ENCODE peak calls at places on chromosomes 1 and 21, in nine cellular contexts. X, C, O, D, B, M, Z, Q and E are unnamed samples.

GRCh38 chr1:220213381-220213983 is 58.8 kb downstream of the RAB3GAP2 start:
- DNase-seq in X (no peak), C (no peak), O (no peak), D (no peak), B (no peak), M (no peak), Z (no peak), Q (no peak), E (no peak)

GRCh38 chr1:16145030-16145987 is 10.6 kb downstream of the EPHA2 start:
- DNase-seq in X (no peak), C (peak), O (peak), D (peak), B (peak), M (peak), Z (peak), Q (peak), E (peak)

GRCh38 chr1:227450489-227450888 is 112.9 kb upstream of the ZNF678 start:
- DNase-seq in X (no peak), C (no peak), O (no peak), D (no peak), B (no peak), M (no peak), Z (no peak), Q (no peak), E (no peak)

GRCh38 chr1:44031051-44031899 is at the start of gene SLC6A9:
- DNase-seq in X (peak), C (no peak), O (peak), D (peak), B (peak), M (peak), Z (peak), Q (peak), E (peak)

GRCh38 chr1:147598631-147599361 is 57.5 kb downstream of the BCL9 start:
- DNase-seq in X (peak), C (peak), O (peak), D (peak), B (no peak), M (no peak), Z (peak), Q (no peak), E (no peak)

GRCh38 chr1:110964400-110964903 is 730 bp upstream of the LRIF1 start:
- DNase-seq in X (no peak), C (no peak), O (no peak), D (no peak), B (no peak), M (no peak), Z (no peak), Q (no peak), E (no peak)

GRCh38 chr1:91742848-91743292 is 143.1 kb downstream of the TGFBR3 start:
- DNase-seq in X (no peak), C (no peak), O (peak), D (no peak), B (no peak), M (no peak), Z (no peak), Q (no peak), E (no peak)

GRCh38 chr1:31548899-31549806 is 27.2 kb upstream of the TINAGL1 start:
- DNase-seq in X (peak), C (peak), O (peak), D (peak), B (peak), M (peak), Z (peak), Q (peak), E (peak)

GRCh38 chr1:29259802-29260441 is 23.6 kb downstream of the PTPRU start:
- DNase-seq in X (no peak), C (peak), O (no peak), D (peak), B (no peak), M (peak), Z (peak), Q (no peak), E (no peak)

GRCh38 chr1:182288749-182289604 is 102.6 kb downstream of the GLUL start:
- DNase-seq in X (no peak), C (no peak), O (no peak), D (no peak), B (no peak), M (no peak), Z (no peak), Q (no peak), E (no peak)

GRCh38 chr1:225318706-225319575 is 108.9 kb downstream of the LBR start:
- DNase-seq in X (no peak), C (no peak), O (peak), D (peak), B (peak), M (no peak), Z (peak), Q (no peak), E (no peak)

GRCh38 chr1:56798053-56798471 is 21.1 kb downstream of the FYB2 start:
- DNase-seq in X (no peak), C (no peak), O (peak), D (peak), B (no peak), M (no peak), Z (no peak), Q (no peak), E (no peak)

GRCh38 chr1:7224644-7225043 is 439.4 kb downstream of the CAMTA1 start:
- DNase-seq in X (no peak), C (no peak), O (no peak), D (peak), B (peak), M (no peak), Z (peak), Q (no peak), E (no peak)

GRCh38 chr1:166888710-166889109 is 12.6 kb upstream of the TADA1 start:
- DNase-seq in X (no peak), C (no peak), O (no peak), D (peak), B (no peak), M (no peak), Z (no peak), Q (no peak), E (no peak)

GRCh38 chr21:41443562-41443961 is 17.5 kb downstream of the MX1 start:
- DNase-seq in X (no peak), C (no peak), O (no peak), D (no peak), B (no peak), M (no peak), Z (no peak), Q (no peak), E (no peak)

GRCh38 chr1:58773406-58773840 is 10.4 kb downstream of the JUN start:
- DNase-seq in X (no peak), C (peak), O (peak), D (peak), B (no peak), M (peak), Z (no peak), Q (no peak), E (peak)

GRCh38 chr1:164735315-164736052 is 176.5 kb downstream of the PBX1 start:
- DNase-seq in X (no peak), C (no peak), O (peak), D (peak), B (peak), M (no peak), Z (no peak), Q (no peak), E (no peak)

GRCh38 chr1:118154220-118154619 is 30.8 kb downstream of the SPAG17 start:
- DNase-seq in X (no peak), C (no peak), O (no peak), D (peak), B (peak), M (no peak), Z (no peak), Q (no peak), E (no peak)

GRCh38 chr1:232952514-232953175 is 2.2 kb downstream of the NTPCR start:
- DNase-seq in X (no peak), C (no peak), O (peak), D (peak), B (peak), M (no peak), Z (peak), Q (no peak), E (peak)

GRCh38 chr21:28781602-28782274 is 210.9 kb downstream of the LTN1 start:
- DNase-seq in X (no peak), C (no peak), O (peak), D (peak), B (peak), M (no peak), Z (no peak), Q (no peak), E (no peak)

GRCh38 chr21:36048357-36048756 is 12.0 kb downstream of the SETD4 start:
- DNase-seq in X (no peak), C (no peak), O (no peak), D (no peak), B (no peak), M (no peak), Z (no peak), Q (no peak), E (no peak)

GRCh38 chr1:191714810-191715209 is 443.5 kb upstream of the RGS18 start:
- DNase-seq in X (no peak), C (no peak), O (no peak), D (no peak), B (no peak), M (no peak), Z (no peak), Q (no peak), E (no peak)

GRCh38 chr1:41641483-41641829 is 157.0 kb upstream of the EDN2 start:
- DNase-seq in X (no peak), C (no peak), O (no peak), D (no peak), B (no peak), M (no peak), Z (no peak), Q (no peak), E (no peak)

GRCh38 chr21:41170442-41170841 is 2.5 kb downstream of the BACE2 start:
- DNase-seq in X (no peak), C (no peak), O (no peak), D (peak), B (peak), M (peak), Z (peak), Q (no peak), E (peak)

GRCh38 chr1:92797961-92798360 is 13.1 kb upstream of the EVI5 start:
- DNase-seq in X (no peak), C (no peak), O (peak), D (no peak), B (no peak), M (no peak), Z (no peak), Q (peak), E (no peak)

GRCh38 chr1:171422489-171422888 is 62.8 kb upstream of the PRRC2C start:
- DNase-seq in X (no peak), C (no peak), O (peak), D (no peak), B (no peak), M (no peak), Z (no peak), Q (peak), E (no peak)

GRCh38 chr1:178060789-178061556 is 32.9 kb upstream of the RASAL2 start:
- DNase-seq in X (no peak), C (no peak), O (peak), D (peak), B (peak), M (no peak), Z (peak), Q (no peak), E (no peak)

GRCh38 chr1:59814901-59815825 is at the start of gene HOOK1:
- DNase-seq in X (no peak), C (no peak), O (no peak), D (peak), B (no peak), M (no peak), Z (no peak), Q (no peak), E (no peak)
- H3K4me3 ChIP-seq in X (peak), C (peak), O (peak), D (peak), B (peak), M (peak), Z (peak), Q (no peak), E (peak)

DNA sequence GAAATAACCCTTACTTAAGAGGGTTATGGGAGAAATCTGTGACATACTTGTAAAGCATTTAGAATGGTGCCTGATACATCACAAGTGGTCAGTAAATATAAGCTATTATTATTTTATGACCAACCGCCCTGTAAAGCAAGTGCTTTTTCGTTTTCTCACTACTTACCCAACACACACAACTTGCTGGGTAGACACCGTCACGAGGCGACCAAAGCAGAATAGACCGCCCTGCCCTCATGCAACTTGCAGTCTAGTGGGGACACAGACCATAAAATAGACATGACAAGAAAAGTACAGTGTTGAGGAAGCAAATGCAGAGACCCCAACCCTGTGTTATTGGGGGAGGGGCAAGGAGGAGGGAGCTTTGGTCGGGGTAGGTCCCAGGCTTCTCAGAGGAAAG is 744 bp upstream of the IGSF3 start:
- DNase-seq in X (no peak), C (no peak), O (no peak), D (no peak), B (no peak), M (no peak), Z (no peak), Q (no peak), E (no peak)
- H3K4me3 ChIP-seq in X (no peak), C (no peak), O (no peak), D (peak), B (peak), M (peak), Z (peak), Q (no peak), E (no peak)

GRCh38 chr21:46661211-46661625 is 25.7 kb downstream of the PRMT2 start:
- DNase-seq in X (peak), C (peak), O (peak), D (peak), B (no peak), M (peak), Z (peak), Q (peak), E (peak)
- H3K4me3 ChIP-seq in X (no peak), C (no peak), O (peak), D (peak), B (no peak), M (peak), Z (no peak), Q (peak), E (no peak)

GRCh38 chr1:206558794-206559660 is 51.7 kb downstream of the RASSF5 start:
- DNase-seq in X (no peak), C (no peak), O (no peak), D (no peak), B (no peak), M (no peak), Z (no peak), Q (no peak), E (no peak)
- H3K4me3 ChIP-seq in X (peak), C (no peak), O (no peak), D (no peak), B (no peak), M (peak), Z (no peak), Q (no peak), E (no peak)

GRCh38 chr1:2629627-2630497 is 3.0 kb downstream of the MMEL1 start:
- DNase-seq in X (no peak), C (peak), O (no peak), D (no peak), B (no peak), M (no peak), Z (peak), Q (no peak), E (no peak)
- H3K4me3 ChIP-seq in X (no peak), C (no peak), O (no peak), D (peak), B (no peak), M (no peak), Z (no peak), Q (no peak), E (no peak)

GRCh38 chr21:37155216-37155615 is 82.2 kb downstream of the TTC3 start:
- DNase-seq in X (no peak), C (no peak), O (no peak), D (no peak), B (no peak), M (no peak), Z (no peak), Q (no peak), E (no peak)
- H3K4me3 ChIP-seq in X (no peak), C (no peak), O (no peak), D (no peak), B (no peak), M (no peak), Z (no peak), Q (no peak), E (no peak)